ENCODE peak calls at places on chromosomes 7 and 10, in seven cellular contexts. One of them, this sample, is unnamed.

GRCh38 chr7:25359471-25360059 is 131.3 kb upstream of the NPVF start:
- DNase-seq in GM23248: peak; percentile 5
- DNase-seq in epithelial cell of esophagus: no peak
- DNase-seq in bronchial epithelial cell: no peak
- DNase-seq in A549: no peak
- DNase-seq in CD8-positive, alpha-beta memory T cell: no peak
- DNase-seq in H7: no peak
- DNase-seq in this sample: no peak

GRCh38 chr10:92493362-92493761 is 80.5 kb downstream of the IDE start:
- DNase-seq in H7: no peak
- DNase-seq in epithelial cell of esophagus: peak; percentile 22
- DNase-seq in A549: no peak
- DNase-seq in CD8-positive, alpha-beta memory T cell: no peak
- DNase-seq in bronchial epithelial cell: no peak
- DNase-seq in GM23248: no peak
- DNase-seq in this sample: peak; percentile 37

GRCh38 chr10:63713191-63714144 is 192.3 kb downstream of the REEP3 start:
- DNase-seq in H7: peak; percentile 71
- DNase-seq in bronchial epithelial cell: peak; percentile 48
- DNase-seq in epithelial cell of esophagus: peak; percentile 53
- DNase-seq in GM23248: peak; percentile 59
- DNase-seq in CD8-positive, alpha-beta memory T cell: no peak
- DNase-seq in A549: no peak
- DNase-seq in this sample: peak; percentile 94

GRCh38 chr10:81414038-81414437 is 461.0 kb upstream of the NRG3 start:
- DNase-seq in bronchial epithelial cell: no peak
- DNase-seq in CD8-positive, alpha-beta memory T cell: no peak
- DNase-seq in H7: peak; percentile 15
- DNase-seq in epithelial cell of esophagus: peak; percentile 14
- DNase-seq in A549: no peak
- DNase-seq in GM23248: no peak
- DNase-seq in this sample: no peak

GRCh38 chr7:143012409-143012808 is 14.5 kb downstream of the OR9A2 start:
- DNase-seq in bronchial epithelial cell: no peak
- DNase-seq in A549: no peak
- DNase-seq in CD8-positive, alpha-beta memory T cell: no peak
- DNase-seq in GM23248: peak; percentile 8
- DNase-seq in H7: no peak
- DNase-seq in epithelial cell of esophagus: no peak
- DNase-seq in this sample: no peak

GRCh38 chr10:30705086-30705624 is 75.6 kb upstream of the LYZL2 start:
- DNase-seq in bronchial epithelial cell: no peak
- DNase-seq in H7: no peak
- DNase-seq in GM23248: no peak
- DNase-seq in CD8-positive, alpha-beta memory T cell: no peak
- DNase-seq in epithelial cell of esophagus: no peak
- DNase-seq in A549: no peak
- DNase-seq in this sample: no peak

GRCh38 chr7:636396-636795 is 90.1 kb upstream of the DNAAF5 start:
- DNase-seq in CD8-positive, alpha-beta memory T cell: peak; percentile 72
- DNase-seq in GM23248: peak; percentile 42
- DNase-seq in H7: peak; percentile 77
- DNase-seq in epithelial cell of esophagus: no peak
- DNase-seq in A549: peak; percentile 84
- DNase-seq in bronchial epithelial cell: no peak
- DNase-seq in this sample: peak; percentile 50

GRCh38 chr10:21528452-21529235 is 3.2 kb upstream of the SKIDA1 start:
- DNase-seq in A549: no peak
- DNase-seq in H7: no peak
- DNase-seq in CD8-positive, alpha-beta memory T cell: no peak
- DNase-seq in GM23248: no peak
- DNase-seq in epithelial cell of esophagus: no peak
- DNase-seq in bronchial epithelial cell: no peak
- DNase-seq in this sample: peak; percentile 19

GRCh38 chr7:130356121-130356759 is 11.6 kb downstream of the CPA5 start:
- DNase-seq in bronchial epithelial cell: peak; percentile 94
- DNase-seq in epithelial cell of esophagus: peak; percentile 97
- DNase-seq in GM23248: peak; percentile 94
- DNase-seq in H7: peak; percentile 71
- DNase-seq in CD8-positive, alpha-beta memory T cell: no peak
- DNase-seq in A549: peak; percentile 51
- DNase-seq in this sample: peak; percentile 98

GRCh38 chr10:127151541-127151940 is 44.9 kb downstream of the INSYN2A start:
- DNase-seq in H7: no peak
- DNase-seq in epithelial cell of esophagus: peak; percentile 59
- DNase-seq in GM23248: peak; percentile 26
- DNase-seq in A549: no peak
- DNase-seq in bronchial epithelial cell: peak; percentile 30
- DNase-seq in CD8-positive, alpha-beta memory T cell: no peak
- DNase-seq in this sample: no peak

GRCh38 chr7:17463511-17464085 is 165.1 kb downstream of the AHR start:
- DNase-seq in bronchial epithelial cell: no peak
- DNase-seq in A549: no peak
- DNase-seq in H7: no peak
- DNase-seq in CD8-positive, alpha-beta memory T cell: no peak
- DNase-seq in GM23248: no peak
- DNase-seq in epithelial cell of esophagus: no peak
- DNase-seq in this sample: no peak

GRCh38 chr10:51607436-51607835 is 92.0 kb downstream of the CSTF2T start:
- DNase-seq in CD8-positive, alpha-beta memory T cell: no peak
- DNase-seq in GM23248: no peak
- DNase-seq in A549: no peak
- DNase-seq in bronchial epithelial cell: no peak
- DNase-seq in H7: no peak
- DNase-seq in epithelial cell of esophagus: no peak
- DNase-seq in this sample: no peak

GRCh38 chr10:17216217-17216900 is 11.7 kb upstream of the VIM start:
- DNase-seq in H7: no peak
- DNase-seq in A549: peak; percentile 83
- DNase-seq in bronchial epithelial cell: peak; percentile 99
- DNase-seq in GM23248: peak; percentile 98
- DNase-seq in CD8-positive, alpha-beta memory T cell: peak; percentile 59
- DNase-seq in epithelial cell of esophagus: peak; percentile 93
- DNase-seq in this sample: peak; percentile 96

GRCh38 chr10:541041-541440 is 148.4 kb downstream of the DIP2C start:
- DNase-seq in CD8-positive, alpha-beta memory T cell: no peak
- DNase-seq in epithelial cell of esophagus: no peak
- DNase-seq in bronchial epithelial cell: no peak
- DNase-seq in GM23248: no peak
- DNase-seq in H7: no peak
- DNase-seq in A549: no peak
- DNase-seq in this sample: no peak

GRCh38 chr7:144834516-144835165 is 1.2 kb downstream of the TPK1 start:
- DNase-seq in H7: peak; percentile 7
- DNase-seq in A549: no peak
- DNase-seq in CD8-positive, alpha-beta memory T cell: peak; percentile 66
- DNase-seq in epithelial cell of esophagus: no peak
- DNase-seq in bronchial epithelial cell: no peak
- DNase-seq in GM23248: peak; percentile 68
- DNase-seq in this sample: peak; percentile 46

GRCh38 chr10:4826788-4827324 is 849 bp downstream of the AKR1E2 start:
- DNase-seq in H7: no peak
- DNase-seq in CD8-positive, alpha-beta memory T cell: no peak
- DNase-seq in A549: no peak
- DNase-seq in GM23248: no peak
- DNase-seq in epithelial cell of esophagus: no peak
- DNase-seq in bronchial epithelial cell: no peak
- DNase-seq in this sample: no peak
- H3K4me3 ChIP-seq in H7: peak overlapping the region; percentile 51
- H3K4me3 ChIP-seq in CD8-positive, alpha-beta memory T cell: no peak overlapping the region
- H3K4me3 ChIP-seq in A549: peak overlapping the region; percentile 77
- H3K4me3 ChIP-seq in GM23248: peak overlapping the region; percentile 79
- H3K4me3 ChIP-seq in epithelial cell of esophagus: peak overlapping the region; percentile 46
- H3K4me3 ChIP-seq in bronchial epithelial cell: peak overlapping the region; percentile 51
- H3K4me3 ChIP-seq in this sample: peak overlapping the region; percentile 60

GRCh38 chr10:68988530-68989316 is at the start of gene KIFBP:
- DNase-seq in H7: peak; percentile 93
- DNase-seq in CD8-positive, alpha-beta memory T cell: peak; percentile 87
- DNase-seq in GM23248: peak; percentile 99
- DNase-seq in A549: peak; percentile 98
- DNase-seq in epithelial cell of esophagus: peak; percentile 99
- DNase-seq in bronchial epithelial cell: peak; percentile 98
- DNase-seq in this sample: peak; percentile 98

GRCh38 chr10:68997216-68997615 is 8.6 kb downstream of the KIFBP start:
- DNase-seq in bronchial epithelial cell: no peak
- DNase-seq in A549: no peak
- DNase-seq in H7: no peak
- DNase-seq in CD8-positive, alpha-beta memory T cell: no peak
- DNase-seq in epithelial cell of esophagus: no peak
- DNase-seq in GM23248: no peak
- DNase-seq in this sample: no peak

GRCh38 chr10:68989317-68989990 is 851 bp downstream of the KIFBP start:
- DNase-seq in GM23248: peak; percentile 61
- DNase-seq in bronchial epithelial cell: no peak
- DNase-seq in A549: no peak
- DNase-seq in H7: no peak
- DNase-seq in epithelial cell of esophagus: no peak
- DNase-seq in CD8-positive, alpha-beta memory T cell: no peak
- DNase-seq in this sample: peak; percentile 36

GRCh38 chr10:68987611-68988010 is 992 bp upstream of the KIFBP start:
- DNase-seq in H7: no peak
- DNase-seq in CD8-positive, alpha-beta memory T cell: no peak
- DNase-seq in A549: no peak
- DNase-seq in epithelial cell of esophagus: no peak
- DNase-seq in GM23248: no peak
- DNase-seq in bronchial epithelial cell: no peak
- DNase-seq in this sample: no peak

GRCh38 chr10:68992721-68993440 is 4.3 kb downstream of the KIFBP start:
- DNase-seq in A549: no peak
- DNase-seq in GM23248: peak; percentile 95
- DNase-seq in epithelial cell of esophagus: peak; percentile 74
- DNase-seq in CD8-positive, alpha-beta memory T cell: no peak
- DNase-seq in H7: no peak
- DNase-seq in bronchial epithelial cell: peak; percentile 67
- DNase-seq in this sample: peak; percentile 95
- H3K4me3 ChIP-seq in A549: no peak overlapping the region
- H3K4me3 ChIP-seq in GM23248: peak overlapping the region; percentile 44
- H3K4me3 ChIP-seq in epithelial cell of esophagus: no peak overlapping the region
- H3K4me3 ChIP-seq in CD8-positive, alpha-beta memory T cell: no peak overlapping the region
- H3K4me3 ChIP-seq in H7: no peak overlapping the region
- H3K4me3 ChIP-seq in bronchial epithelial cell: no peak overlapping the region
- H3K4me3 ChIP-seq in this sample: no peak overlapping the region

GRCh38 chr7:69602522-69602921 is 4.2 kb downstream of the AUTS2 start:
- DNase-seq in bronchial epithelial cell: no peak
- DNase-seq in H7: no peak
- DNase-seq in GM23248: no peak
- DNase-seq in CD8-positive, alpha-beta memory T cell: no peak
- DNase-seq in epithelial cell of esophagus: no peak
- DNase-seq in A549: no peak
- DNase-seq in this sample: no peak
- H3K4me3 ChIP-seq in bronchial epithelial cell: no peak overlapping the region
- H3K4me3 ChIP-seq in H7: no peak overlapping the region
- H3K4me3 ChIP-seq in GM23248: no peak overlapping the region
- H3K4me3 ChIP-seq in CD8-positive, alpha-beta memory T cell: no peak overlapping the region
- H3K4me3 ChIP-seq in epithelial cell of esophagus: no peak overlapping the region
- H3K4me3 ChIP-seq in A549: no peak overlapping the region
- H3K4me3 ChIP-seq in this sample: no peak overlapping the region

GRCh38 chr10:124677291-124677690 is 66.9 kb downstream of the FAM53B start:
- DNase-seq in bronchial epithelial cell: no peak
- DNase-seq in A549: no peak
- DNase-seq in CD8-positive, alpha-beta memory T cell: no peak
- DNase-seq in GM23248: peak; percentile 59
- DNase-seq in epithelial cell of esophagus: no peak
- DNase-seq in H7: no peak
- DNase-seq in this sample: no peak

GRCh38 chr10:124678566-124679240 is 65.5 kb downstream of the FAM53B start:
- DNase-seq in CD8-positive, alpha-beta memory T cell: peak; percentile 74
- DNase-seq in bronchial epithelial cell: no peak
- DNase-seq in H7: no peak
- DNase-seq in GM23248: no peak
- DNase-seq in epithelial cell of esophagus: no peak
- DNase-seq in A549: no peak
- DNase-seq in this sample: no peak

GRCh38 chr10:124679401-124679800 is 64.8 kb downstream of the FAM53B start:
- DNase-seq in GM23248: no peak
- DNase-seq in A549: no peak
- DNase-seq in H7: no peak
- DNase-seq in CD8-positive, alpha-beta memory T cell: no peak
- DNase-seq in epithelial cell of esophagus: no peak
- DNase-seq in bronchial epithelial cell: no peak
- DNase-seq in this sample: no peak

GRCh38 chr10:124676416-124677062 is 67.6 kb downstream of the FAM53B start:
- DNase-seq in epithelial cell of esophagus: no peak
- DNase-seq in bronchial epithelial cell: no peak
- DNase-seq in A549: no peak
- DNase-seq in CD8-positive, alpha-beta memory T cell: no peak
- DNase-seq in H7: peak; percentile 68
- DNase-seq in GM23248: no peak
- DNase-seq in this sample: no peak

DNA sequence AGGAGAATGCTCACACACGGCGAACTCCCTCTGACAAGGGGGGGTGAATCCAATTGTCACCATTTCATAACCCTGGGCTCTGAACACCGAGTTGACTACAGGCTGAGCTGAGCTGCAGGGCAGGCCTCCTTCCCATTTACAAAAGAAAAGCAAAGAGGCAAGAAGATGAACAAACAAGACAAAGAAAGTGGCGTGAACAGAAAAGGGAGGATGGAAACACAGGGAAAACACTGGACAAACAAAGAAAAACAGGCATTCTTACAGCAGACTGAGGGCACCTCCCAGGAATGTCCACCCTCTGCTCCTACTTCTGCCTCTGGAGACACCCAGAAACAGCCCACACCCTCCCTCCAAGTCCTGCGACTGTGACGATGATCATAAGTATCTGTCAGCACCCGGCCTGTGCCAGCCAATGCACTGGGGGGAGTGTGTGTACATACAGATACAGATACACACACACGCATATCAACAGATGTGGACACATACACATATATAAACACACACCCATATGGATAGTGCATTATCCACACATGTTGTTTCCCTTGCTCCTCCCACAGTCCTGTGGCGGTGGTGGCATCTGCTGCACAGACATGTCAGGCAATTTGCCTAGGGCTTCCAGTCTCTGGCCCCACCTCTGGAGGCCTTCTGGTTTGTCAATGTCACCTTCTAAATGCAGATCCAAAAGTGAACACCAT is 66.2 kb downstream of the FAM53B start:
- DNase-seq in A549: no peak
- DNase-seq in H7: no peak
- DNase-seq in CD8-positive, alpha-beta memory T cell: no peak
- DNase-seq in bronchial epithelial cell: no peak
- DNase-seq in GM23248: peak; percentile 66
- DNase-seq in epithelial cell of esophagus: peak; percentile 30
- DNase-seq in this sample: peak; percentile 64
- H3K4me3 ChIP-seq in A549: no peak overlapping the region
- H3K4me3 ChIP-seq in H7: no peak overlapping the region
- H3K4me3 ChIP-seq in CD8-positive, alpha-beta memory T cell: peak overlapping the region; percentile 11
- H3K4me3 ChIP-seq in bronchial epithelial cell: no peak overlapping the region
- H3K4me3 ChIP-seq in GM23248: no peak overlapping the region
- H3K4me3 ChIP-seq in epithelial cell of esophagus: no peak overlapping the region
- H3K4me3 ChIP-seq in this sample: no peak overlapping the region

GRCh38 chr10:122494173-122494820 is 32.9 kb downstream of the HTRA1 start:
- DNase-seq in bronchial epithelial cell: peak; percentile 80
- DNase-seq in H7: no peak
- DNase-seq in CD8-positive, alpha-beta memory T cell: peak; percentile 40
- DNase-seq in epithelial cell of esophagus: peak; percentile 58
- DNase-seq in GM23248: no peak
- DNase-seq in A549: no peak
- DNase-seq in this sample: no peak
- H3K4me3 ChIP-seq in bronchial epithelial cell: no peak overlapping the region
- H3K4me3 ChIP-seq in H7: no peak overlapping the region
- H3K4me3 ChIP-seq in CD8-positive, alpha-beta memory T cell: no peak overlapping the region
- H3K4me3 ChIP-seq in epithelial cell of esophagus: no peak overlapping the region
- H3K4me3 ChIP-seq in GM23248: no peak overlapping the region
- H3K4me3 ChIP-seq in A549: no peak overlapping the region
- H3K4me3 ChIP-seq in this sample: no peak overlapping the region